ENCODE peak calls at places on chromosome 10, in ten cellular contexts. One of them, this sample, is unnamed.
A peak's percentile ranks its signal among the peaks of the same experiment; 100 is the strongest.

GRCh38 chr10:32265756-32266155 is 81.2 kb downstream of the EPC1 start:
- DNase-seq in central memory CD8-positive, alpha-beta T cell: no peak
- DNase-seq in non-pigmented ciliary epithelial cell: no peak
- DNase-seq in NCI-H1092: no peak
- DNase-seq in NCI-H1436: no peak
- DNase-seq in WTC11: no peak
- DNase-seq in activated T-helper 1 cell treated with anti-CD3 and anti-CD28 coated beads, Interleukin-12 subunit alpha, Interleukin-12 subunit beta, Interleukin-2, Interleukin-4 antibody, amounts not matched to agents 30 ng/mL and 10 ng/mL and 1 ng/mL, durations not matched to agents 14 hours and 24 hours and 36 hours: no peak
- DNase-seq in colonic mucosa: no peak
- DNase-seq in neural crest cell: no peak
- DNase-seq in heart right ventricle: no peak
- DNase-seq in this sample: no peak

GRCh38 chr10:3274414-3274813 is 101.8 kb upstream of the PITRM1 start:
- DNase-seq in central memory CD8-positive, alpha-beta T cell: no peak
- DNase-seq in non-pigmented ciliary epithelial cell: no peak
- DNase-seq in NCI-H1092: no peak
- DNase-seq in NCI-H1436: no peak
- DNase-seq in WTC11: no peak
- DNase-seq in activated T-helper 1 cell treated with anti-CD3 and anti-CD28 coated beads, Interleukin-12 subunit alpha, Interleukin-12 subunit beta, Interleukin-2, Interleukin-4 antibody, amounts not matched to agents 30 ng/mL and 10 ng/mL and 1 ng/mL, durations not matched to agents 14 hours and 24 hours and 36 hours: no peak
- DNase-seq in colonic mucosa: no peak
- DNase-seq in neural crest cell: no peak
- DNase-seq in heart right ventricle: no peak
- DNase-seq in this sample: no peak

GRCh38 chr10:71531485-71532446 is 135.0 kb downstream of the CDH23 start:
- DNase-seq in central memory CD8-positive, alpha-beta T cell: no peak
- DNase-seq in non-pigmented ciliary epithelial cell: no peak
- DNase-seq in NCI-H1092: no peak
- DNase-seq in NCI-H1436: peak; percentile 47
- DNase-seq in WTC11: no peak
- DNase-seq in activated T-helper 1 cell treated with anti-CD3 and anti-CD28 coated beads, Interleukin-12 subunit alpha, Interleukin-12 subunit beta, Interleukin-2, Interleukin-4 antibody, amounts not matched to agents 30 ng/mL and 10 ng/mL and 1 ng/mL, durations not matched to agents 14 hours and 24 hours and 36 hours: peak; percentile 3
- DNase-seq in colonic mucosa: no peak
- DNase-seq in neural crest cell: no peak
- DNase-seq in heart right ventricle: no peak
- DNase-seq in this sample: no peak

GRCh38 chr10:132876131-132876860 is 66.1 kb downstream of the CFAP46 start:
- DNase-seq in central memory CD8-positive, alpha-beta T cell: no peak
- DNase-seq in non-pigmented ciliary epithelial cell: no peak
- DNase-seq in NCI-H1092: no peak
- DNase-seq in NCI-H1436: no peak
- DNase-seq in WTC11: peak; percentile 6
- DNase-seq in activated T-helper 1 cell treated with anti-CD3 and anti-CD28 coated beads, Interleukin-12 subunit alpha, Interleukin-12 subunit beta, Interleukin-2, Interleukin-4 antibody, amounts not matched to agents 30 ng/mL and 10 ng/mL and 1 ng/mL, durations not matched to agents 14 hours and 24 hours and 36 hours: no peak
- DNase-seq in colonic mucosa: no peak
- DNase-seq in neural crest cell: no peak
- DNase-seq in heart right ventricle: peak; percentile 2
- DNase-seq in this sample: no peak

GRCh38 chr10:11509036-11509435 is 102.4 kb downstream of the USP6NL start:
- DNase-seq in central memory CD8-positive, alpha-beta T cell: no peak
- DNase-seq in non-pigmented ciliary epithelial cell: no peak
- DNase-seq in NCI-H1092: no peak
- DNase-seq in NCI-H1436: no peak
- DNase-seq in WTC11: no peak
- DNase-seq in activated T-helper 1 cell treated with anti-CD3 and anti-CD28 coated beads, Interleukin-12 subunit alpha, Interleukin-12 subunit beta, Interleukin-2, Interleukin-4 antibody, amounts not matched to agents 30 ng/mL and 10 ng/mL and 1 ng/mL, durations not matched to agents 14 hours and 24 hours and 36 hours: no peak
- DNase-seq in colonic mucosa: no peak
- DNase-seq in neural crest cell: no peak
- DNase-seq in heart right ventricle: no peak
- DNase-seq in this sample: no peak

GRCh38 chr10:71334228-71334791 is 15.3 kb downstream of the SLC29A3 start:
- DNase-seq in central memory CD8-positive, alpha-beta T cell: no peak
- DNase-seq in non-pigmented ciliary epithelial cell: no peak
- DNase-seq in NCI-H1092: no peak
- DNase-seq in NCI-H1436: no peak
- DNase-seq in WTC11: no peak
- DNase-seq in activated T-helper 1 cell treated with anti-CD3 and anti-CD28 coated beads, Interleukin-12 subunit alpha, Interleukin-12 subunit beta, Interleukin-2, Interleukin-4 antibody, amounts not matched to agents 30 ng/mL and 10 ng/mL and 1 ng/mL, durations not matched to agents 14 hours and 24 hours and 36 hours: no peak
- DNase-seq in colonic mucosa: no peak
- DNase-seq in neural crest cell: peak; percentile 40
- DNase-seq in heart right ventricle: no peak
- DNase-seq in this sample: no peak

GRCh38 chr10:104066945-104067344 is 18.7 kb downstream of the COL17A1 start:
- DNase-seq in central memory CD8-positive, alpha-beta T cell: no peak
- DNase-seq in non-pigmented ciliary epithelial cell: no peak
- DNase-seq in NCI-H1092: no peak
- DNase-seq in NCI-H1436: no peak
- DNase-seq in WTC11: no peak
- DNase-seq in activated T-helper 1 cell treated with anti-CD3 and anti-CD28 coated beads, Interleukin-12 subunit alpha, Interleukin-12 subunit beta, Interleukin-2, Interleukin-4 antibody, amounts not matched to agents 30 ng/mL and 10 ng/mL and 1 ng/mL, durations not matched to agents 14 hours and 24 hours and 36 hours: no peak
- DNase-seq in colonic mucosa: no peak
- DNase-seq in neural crest cell: no peak
- DNase-seq in heart right ventricle: no peak
- DNase-seq in this sample: no peak

GRCh38 chr10:102342958-102343357 is 52.5 kb upstream of the NFKB2 start:
- DNase-seq in central memory CD8-positive, alpha-beta T cell: no peak
- DNase-seq in non-pigmented ciliary epithelial cell: peak; percentile 73
- DNase-seq in NCI-H1092: no peak
- DNase-seq in NCI-H1436: no peak
- DNase-seq in WTC11: no peak
- DNase-seq in activated T-helper 1 cell treated with anti-CD3 and anti-CD28 coated beads, Interleukin-12 subunit alpha, Interleukin-12 subunit beta, Interleukin-2, Interleukin-4 antibody, amounts not matched to agents 30 ng/mL and 10 ng/mL and 1 ng/mL, durations not matched to agents 14 hours and 24 hours and 36 hours: no peak
- DNase-seq in colonic mucosa: no peak
- DNase-seq in neural crest cell: no peak
- DNase-seq in heart right ventricle: no peak
- DNase-seq in this sample: no peak

GRCh38 chr10:86758231-86759072 is 2.0 kb downstream of the BMPR1A start:
- DNase-seq in central memory CD8-positive, alpha-beta T cell: no peak
- DNase-seq in non-pigmented ciliary epithelial cell: no peak
- DNase-seq in NCI-H1092: no peak
- DNase-seq in NCI-H1436: no peak
- DNase-seq in WTC11: no peak
- DNase-seq in activated T-helper 1 cell treated with anti-CD3 and anti-CD28 coated beads, Interleukin-12 subunit alpha, Interleukin-12 subunit beta, Interleukin-2, Interleukin-4 antibody, amounts not matched to agents 30 ng/mL and 10 ng/mL and 1 ng/mL, durations not matched to agents 14 hours and 24 hours and 36 hours: no peak
- DNase-seq in colonic mucosa: no peak
- DNase-seq in neural crest cell: no peak
- DNase-seq in heart right ventricle: no peak
- DNase-seq in this sample: no peak

GRCh38 chr10:106360870-106361269 is 803.6 kb downstream of the SORCS1 start:
- DNase-seq in central memory CD8-positive, alpha-beta T cell: no peak
- DNase-seq in non-pigmented ciliary epithelial cell: peak; percentile 55
- DNase-seq in NCI-H1092: no peak
- DNase-seq in NCI-H1436: no peak
- DNase-seq in WTC11: no peak
- DNase-seq in activated T-helper 1 cell treated with anti-CD3 and anti-CD28 coated beads, Interleukin-12 subunit alpha, Interleukin-12 subunit beta, Interleukin-2, Interleukin-4 antibody, amounts not matched to agents 30 ng/mL and 10 ng/mL and 1 ng/mL, durations not matched to agents 14 hours and 24 hours and 36 hours: no peak
- DNase-seq in colonic mucosa: no peak
- DNase-seq in neural crest cell: no peak
- DNase-seq in heart right ventricle: no peak
- DNase-seq in this sample: no peak

GRCh38 chr10:6564367-6564766 is 15.7 kb downstream of the PRKCQ start:
- DNase-seq in central memory CD8-positive, alpha-beta T cell: no peak
- DNase-seq in non-pigmented ciliary epithelial cell: no peak
- DNase-seq in NCI-H1092: no peak
- DNase-seq in NCI-H1436: no peak
- DNase-seq in WTC11: no peak
- DNase-seq in activated T-helper 1 cell treated with anti-CD3 and anti-CD28 coated beads, Interleukin-12 subunit alpha, Interleukin-12 subunit beta, Interleukin-2, Interleukin-4 antibody, amounts not matched to agents 30 ng/mL and 10 ng/mL and 1 ng/mL, durations not matched to agents 14 hours and 24 hours and 36 hours: no peak
- DNase-seq in colonic mucosa: no peak
- DNase-seq in neural crest cell: no peak
- DNase-seq in heart right ventricle: no peak
- DNase-seq in this sample: no peak

GRCh38 chr10:24357344-24358021 is 148.5 kb downstream of the KIAA1217 start:
- DNase-seq in central memory CD8-positive, alpha-beta T cell: no peak
- DNase-seq in non-pigmented ciliary epithelial cell: no peak
- DNase-seq in NCI-H1092: no peak
- DNase-seq in NCI-H1436: no peak
- DNase-seq in WTC11: peak; percentile 21
- DNase-seq in activated T-helper 1 cell treated with anti-CD3 and anti-CD28 coated beads, Interleukin-12 subunit alpha, Interleukin-12 subunit beta, Interleukin-2, Interleukin-4 antibody, amounts not matched to agents 30 ng/mL and 10 ng/mL and 1 ng/mL, durations not matched to agents 14 hours and 24 hours and 36 hours: no peak
- DNase-seq in colonic mucosa: no peak
- DNase-seq in neural crest cell: no peak
- DNase-seq in heart right ventricle: no peak
- DNase-seq in this sample: no peak

This sample was measured in NCI-H1930.